ENCODE peak calls at places on chromosomes 2 and 18, in ten cellular contexts. H is Peyer's patch, B is endothelial cell of umbilical vein, F is IMR-90, A is HCT116, G is thyroid gland, S is transverse colon, Q is stomach, R is A549, L is spleen. K is an unnamed sample.

GRCh38 chr2:240932001-240932723 is 26.0 kb downstream of the CROCC2 start:
- DNase-seq in L (peak; percentile 66), A (no peak), G (no peak), H (peak; percentile 31), F (no peak), B (no peak), Q (peak; percentile 17), S (peak; percentile 4), R (no peak), K (peak; percentile 8)

GRCh38 chr2:36406296-36406695 is 50.7 kb downstream of the CRIM1 start:
- DNase-seq in Q (no peak), L (no peak), S (no peak), A (no peak), G (no peak), H (no peak), B (peak; percentile 57), R (no peak), F (no peak), K (no peak)

GRCh38 chr2:235900631-235901030 is 267.6 kb downstream of the GBX2 start:
- DNase-seq in F (peak; percentile 41), A (no peak), Q (no peak), H (no peak), B (peak; percentile 37), L (no peak), G (no peak), S (no peak), R (no peak), K (no peak)

GRCh38 chr18:28459587-28459986 is 282.7 kb upstream of the CDH2 start:
- DNase-seq in H (no peak), F (no peak), G (no peak), Q (no peak), B (no peak), L (no peak), A (no peak), R (no peak), S (no peak), K (no peak)

GRCh38 chr2:149566652-149567051 is 20.9 kb downstream of the MMADHC start:
- DNase-seq in B (no peak), A (no peak), F (no peak), Q (no peak), G (no peak), R (no peak), L (no peak), S (no peak), H (no peak), K (no peak)

GRCh38 chr2:71926860-71927756 is 220.6 kb downstream of the CYP26B1 start:
- DNase-seq in S (no peak), F (no peak), B (no peak), G (no peak), H (no peak), Q (no peak), A (no peak), R (no peak), L (peak; percentile 60), K (no peak)

GRCh38 chr2:213119061-213119809 is 32.2 kb downstream of the IKZF2 start:
- DNase-seq in A (no peak), F (peak; percentile 90), Q (no peak), H (no peak), R (no peak), L (no peak), B (no peak), G (no peak), S (no peak), K (no peak)

GRCh38 chr2:186349508-186349907 is 136.6 kb upstream of the ZC3H15 start:
- DNase-seq in A (peak; percentile 13), G (no peak), B (peak; percentile 91), R (peak; percentile 0), H (no peak), Q (no peak), S (no peak), F (peak; percentile 90), L (no peak), K (no peak)

GRCh38 chr2:47086571-47086970 is 68.5 kb downstream of the STPG4 start:
- DNase-seq in H (no peak), A (no peak), G (no peak), R (no peak), S (no peak), B (no peak), L (peak; percentile 47), F (no peak), Q (no peak), K (peak; percentile 38)

GRCh38 chr2:26892133-26892532 is 44.2 kb downstream of the DPYSL5 start:
- DNase-seq in G (no peak), R (no peak), S (no peak), B (no peak), H (no peak), L (no peak), Q (no peak), A (no peak), F (no peak), K (no peak)

GRCh38 chr2:6353669-6354068 is 512.0 kb downstream of the CMPK2 start:
- DNase-seq in F (no peak), S (no peak), L (no peak), R (no peak), B (no peak), G (no peak), A (no peak), H (no peak), Q (no peak), K (no peak)

GRCh38 chr2:122831644-122832043 is 1076.2 kb downstream of the TSN start:
- DNase-seq in Q (no peak), G (no peak), H (no peak), A (no peak), B (no peak), S (no peak), L (no peak), R (no peak), F (no peak), K (no peak)

GRCh38 chr2:84278386-84278785 is 180.7 kb downstream of the SUCLG1 start:
- DNase-seq in F (no peak), A (no peak), R (no peak), G (no peak), H (no peak), B (no peak), Q (no peak), L (no peak), S (no peak), K (no peak)

GRCh38 chr2:15385184-15385583 is 175.9 kb downstream of the NBAS start:
- DNase-seq in G (no peak), R (no peak), B (no peak), L (no peak), F (no peak), A (no peak), Q (no peak), S (no peak), H (no peak), K (no peak)

GRCh38 chr2:205902899-205903236 is 183.1 kb downstream of the INO80D start:
- DNase-seq in H (no peak), A (no peak), B (no peak), S (no peak), Q (no peak), F (no peak), R (no peak), L (no peak), G (no peak), K (no peak)
- H3K4me3 ChIP-seq in H (no peak overlapping the region), A (no peak overlapping the region), B (no peak overlapping the region), S (no peak overlapping the region), Q (no peak overlapping the region), F (no peak overlapping the region), R (no peak overlapping the region), L (no peak overlapping the region), G (no peak overlapping the region), K (no peak overlapping the region)

GRCh38 chr2:207133493-207133861 is 32.3 kb downstream of the KLF7 start:
- DNase-seq in L (no peak), H (no peak), Q (no peak), G (no peak), B (no peak), A (no peak), S (no peak), F (no peak), R (no peak), K (no peak)
- H3K4me1 ChIP-seq in L (peaks cover 92% of the 10 kb centered on the region), H (no peaks in the 10 kb centered on the region), Q (peaks cover 77% of the 10 kb centered on the region), G (peaks cover 88% of the 10 kb centered on the region), B (peaks cover 84% of the 10 kb centered on the region), A (peaks cover 9% of the 10 kb centered on the region), S (peaks cover 58% of the 10 kb centered on the region), F (peaks cover 42% of the 10 kb centered on the region), R (peaks cover 100% of the 10 kb centered on the region), K (peaks cover 19% of the 10 kb centered on the region)

DNA sequence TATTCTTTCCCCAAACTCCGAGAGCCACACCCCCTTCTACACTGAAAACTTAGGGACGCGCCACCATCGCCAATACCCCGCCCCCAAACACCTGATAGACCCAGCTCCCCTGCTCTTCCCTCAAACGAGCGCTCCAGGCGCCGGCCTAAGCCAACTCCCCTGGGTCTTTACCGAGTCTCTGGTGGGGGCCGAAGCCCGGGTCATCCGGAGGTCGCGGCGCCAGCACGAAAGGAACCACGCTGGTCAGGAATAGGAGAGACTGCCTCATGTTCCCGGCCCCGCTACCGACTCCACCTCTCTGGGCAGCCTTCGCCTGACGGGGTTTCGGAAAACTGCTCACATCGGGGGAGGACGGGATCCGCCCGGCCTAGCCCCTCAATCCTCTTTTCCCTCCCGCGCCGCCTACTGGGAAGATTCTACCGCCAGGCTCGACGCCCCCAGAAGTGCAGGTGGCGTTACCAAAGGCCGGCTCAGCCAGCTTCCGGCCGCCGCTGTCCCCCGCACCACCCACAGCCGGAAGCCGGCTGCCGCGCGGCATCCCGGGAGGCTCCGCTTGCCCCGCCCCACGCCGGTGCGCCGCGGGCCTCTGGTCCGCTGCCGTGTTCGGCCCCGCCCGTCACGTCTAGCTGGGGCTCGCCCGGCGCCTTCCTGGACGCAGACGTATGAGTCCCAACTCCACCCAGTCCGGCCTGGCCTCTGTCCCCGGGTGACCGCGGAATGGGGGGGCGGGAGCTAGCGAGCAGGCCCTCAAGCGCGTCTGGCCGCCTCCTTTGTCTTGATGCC is at the start of gene ADAM17:
- DNase-seq in R (peak; percentile 84), L (peak; percentile 100), H (peak; percentile 98), Q (peak; percentile 97), A (peak; percentile 88), S (peak; percentile 97), F (peak; percentile 95), G (peak; percentile 97), B (peak; percentile 97), K (peak; percentile 96)
- TF ChIP-seq POLR2A in R (peak; percentile 87), L (peak; percentile 89), H (peak; percentile 94), Q (peak; percentile 67), A (peak; percentile 77), S (peak; percentile 97), F (peak; percentile 93), G (peak; percentile 8), B (peak; percentile 89), K (peak; percentile 98)

GRCh38 chr2:467543-467891 is 179.6 kb upstream of the ALKAL2 start:
- DNase-seq in H (no peak), G (no peak), B (no peak), S (no peak), Q (no peak), A (no peak), R (no peak), F (no peak), L (no peak), K (no peak)

GRCh38 chr2:467101-467500 is 179.2 kb upstream of the ALKAL2 start:
- DNase-seq in L (no peak), F (no peak), B (no peak), A (no peak), Q (no peak), R (no peak), G (no peak), S (no peak), H (no peak), K (no peak)

GRCh38 chr2:469521-469920 is 181.6 kb upstream of the ALKAL2 start:
- DNase-seq in A (no peak), L (no peak), Q (no peak), S (no peak), F (no peak), R (no peak), G (no peak), B (no peak), H (no peak), K (no peak)

GRCh38 chr2:467892-468630 is 180.2 kb upstream of the ALKAL2 start:
- DNase-seq in R (no peak), Q (no peak), L (no peak), S (no peak), B (no peak), F (no peak), H (no peak), A (no peak), G (no peak), K (no peak)

GRCh38 chr2:468631-469310 is 180.9 kb upstream of the ALKAL2 start:
- DNase-seq in L (no peak), G (no peak), B (no peak), H (no peak), A (no peak), Q (no peak), R (no peak), S (no peak), F (no peak), K (no peak)
- H3K4me3 ChIP-seq in L (peak overlapping the region; percentile 25), G (no peak overlapping the region), B (no peak overlapping the region), H (no peak overlapping the region), A (no peak overlapping the region), Q (no peak overlapping the region), R (no peak overlapping the region), S (no peak overlapping the region), F (no peak overlapping the region), K (no peak overlapping the region)